ENCODE peak calls at places on chromosome 2, in four cellular contexts. R is HepG2; E is K562; B is CD4-positive, alpha-beta memory T cell. Q is an unnamed sample. For H3K4me1, the result is how much of the 10 kb centered on the place peaks cover.

GRCh38 chr2:112779598-112779997 is 4.7 kb downstream of the IL1A start:
- DNase-seq in R (no peak), E (no peak), B (no peak), Q (no peak)

GRCh38 chr2:45964226-45964841 is 312.9 kb downstream of the PRKCE start:
- DNase-seq in R (peak), E (no peak), B (no peak), Q (no peak)

GRCh38 chr2:160606336-160606735 is 112.7 kb upstream of the RBMS1 start:
- DNase-seq in R (no peak), E (no peak), B (no peak), Q (no peak)

GRCh38 chr2:183248866-183249567 is 124.8 kb downstream of the NUP35 start:
- DNase-seq in R (peak), E (peak), B (no peak), Q (peak)

GRCh38 chr2:18238231-18238630 is 322.2 kb downstream of the RDH14 start:
- DNase-seq in R (no peak), E (no peak), B (no peak), Q (no peak)

GRCh38 chr2:236369606-236370005 is 105.4 kb upstream of the ASB18 start:
- DNase-seq in R (no peak), E (no peak), B (no peak), Q (no peak)

GRCh38 chr2:203743441-203743932 is 37.0 kb downstream of the CD28 start:
- DNase-seq in R (no peak), E (no peak), B (no peak), Q (no peak)

GRCh38 chr2:234457421-234457820 is 39.5 kb downstream of the ARL4C start:
- DNase-seq in R (no peak), E (no peak), B (no peak), Q (no peak)

GRCh38 chr2:189024861-189025618 is 50.9 kb downstream of the COL3A1 start:
- DNase-seq in R (peak), E (no peak), B (no peak), Q (peak)

GRCh38 chr2:141728886-141729285 is 401.9 kb downstream of the LRP1B start:
- DNase-seq in R (no peak), E (no peak), B (no peak), Q (no peak)

GRCh38 chr2:28325567-28326468 is 66.8 kb upstream of the FOSL2 start:
- DNase-seq in R (no peak), E (no peak), B (no peak), Q (no peak)

GRCh38 chr2:102975996-102976636 is 214.3 kb downstream of the TMEM182 start:
- DNase-seq in R (peak), E (peak), B (no peak), Q (no peak)

GRCh38 chr2:218194880-218195279 is 22.1 kb upstream of the ARPC2 start:
- DNase-seq in R (no peak), E (no peak), B (no peak), Q (peak)

GRCh38 chr2:197258580-197258979 is 52.0 kb downstream of the ANKRD44 start:
- DNase-seq in R (no peak), E (no peak), B (peak), Q (no peak)

GRCh38 chr2:157839162-157839801 is 36.8 kb downstream of the ACVR1 start:
- DNase-seq in R (peak), E (peak), B (no peak), Q (peak)

GRCh38 chr2:237720962-237721361 is 77.6 kb upstream of the RBM44 start:
- DNase-seq in R (no peak), E (no peak), B (no peak), Q (no peak)

GRCh38 chr2:123993728-123994323 is 31.3 kb upstream of the CNTNAP5 start:
- DNase-seq in R (peak), E (peak), B (no peak), Q (peak)

GRCh38 chr2:41884718-41885117 is 163.1 kb upstream of the PKDCC start:
- DNase-seq in R (no peak), E (no peak), B (no peak), Q (no peak)

GRCh38 chr2:17672583-17673317 is 80.9 kb downstream of the SMC6 start:
- DNase-seq in R (no peak), E (no peak), B (no peak), Q (no peak)

GRCh38 chr2:174024524-174025270 is 59.5 kb upstream of the SP3 start:
- DNase-seq in R (no peak), E (no peak), B (no peak), Q (peak)

GRCh38 chr2:172545408-172546075 is 10.3 kb upstream of the PDK1 start:
- DNase-seq in R (no peak), E (no peak), B (no peak), Q (no peak)

GRCh38 chr2:67709835-67710234 is 312.7 kb downstream of the ETAA1 start:
- DNase-seq in R (no peak), E (no peak), B (no peak), Q (no peak)

GRCh38 chr2:33018271-33018670 is 71.5 kb downstream of the LTBP1 start:
- DNase-seq in R (no peak), E (no peak), B (no peak), Q (no peak)

GRCh38 chr2:104774631-104775030 is 79.3 kb upstream of the POU3F3 start:
- DNase-seq in R (no peak), E (no peak), B (no peak), Q (no peak)

GRCh38 chr2:24015562-24016375 is 5.9 kb downstream of the MFSD2B start:
- DNase-seq in R (peak), E (no peak), B (no peak), Q (no peak)

GRCh38 chr2:27751377-27751776 is 20.1 kb upstream of the MRPL33 start:
- DNase-seq in R (no peak), E (no peak), B (no peak), Q (no peak)

GRCh38 chr2:203164311-203164935 is 74.4 kb upstream of the CYP20A1 start:
- DNase-seq in R (no peak), E (no peak), B (no peak), Q (no peak)

GRCh38 chr2:191846787-191847620 is at the start of gene CAVIN2:
- DNase-seq in R (peak), E (peak), B (no peak), Q (no peak)

GRCh38 chr2:158993030-158993429 is 24.6 kb downstream of the TANC1 start:
- DNase-seq in R (no peak), E (no peak), B (no peak), Q (no peak)

GRCh38 chr2:12046641-12047040 is 300.2 kb downstream of the LPIN1 start:
- DNase-seq in R (no peak), E (no peak), B (no peak), Q (no peak)

GRCh38 chr2:76610451-76610850 is 899.7 kb upstream of the GCFC2 start:
- DNase-seq in R (no peak), E (no peak), B (no peak), Q (no peak)

GRCh38 chr2:100213595-100213994 is 71.2 kb upstream of the AFF3 start:
- DNase-seq in R (no peak), E (no peak), B (no peak), Q (no peak)
- H3K4me3 ChIP-seq in R (no peak), E (no peak), B (no peak), Q (no peak)

GRCh38 chr2:127085260-127085666 is 21.7 kb downstream of the BIN1 start:
- DNase-seq in R (no peak), E (no peak), B (no peak), Q (no peak)
- H3K4me1 ChIP-seq in R (under half), E (under half), B (under half), Q (under half)

DNA sequence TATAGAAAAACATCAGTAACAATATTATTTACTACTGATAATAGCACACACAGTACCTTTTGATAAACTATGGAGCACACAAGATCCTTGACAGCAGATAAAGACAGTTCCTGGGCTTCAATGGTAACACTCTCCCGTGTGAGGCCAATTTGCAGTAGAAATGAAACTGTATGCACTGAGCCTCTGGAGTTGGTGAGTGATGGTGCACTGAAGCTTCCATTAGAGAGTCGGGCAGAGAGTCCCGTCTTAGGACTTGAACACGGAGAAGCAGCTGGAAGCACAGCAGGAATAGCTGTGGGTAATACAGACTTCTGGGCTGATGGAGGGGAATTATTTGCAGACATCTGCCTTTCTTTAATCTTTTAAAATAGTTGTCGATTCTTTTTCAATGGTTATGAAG is 8.5 kb downstream of the PRKD3 start:
- DNase-seq in R (no peak), E (no peak), B (no peak), Q (no peak)
- H3K4me3 ChIP-seq in R (no peak), E (no peak), B (no peak), Q (no peak)

GRCh38 chr2:85793584-85793983 is 39.8 kb downstream of the ATOH8 start:
- DNase-seq in R (no peak), E (no peak), B (no peak), Q (no peak)
- H3K4me1 ChIP-seq in R (half or more), E (under half), B (under half), Q (under half)

GRCh38 chr2:72826156-72826477 is 284 bp upstream of the EXOC6B start:
- DNase-seq in R (no peak), E (no peak), B (no peak), Q (no peak)
- H3K4me3 ChIP-seq in R (no peak), E (peak), B (peak), Q (peak)

DNA sequence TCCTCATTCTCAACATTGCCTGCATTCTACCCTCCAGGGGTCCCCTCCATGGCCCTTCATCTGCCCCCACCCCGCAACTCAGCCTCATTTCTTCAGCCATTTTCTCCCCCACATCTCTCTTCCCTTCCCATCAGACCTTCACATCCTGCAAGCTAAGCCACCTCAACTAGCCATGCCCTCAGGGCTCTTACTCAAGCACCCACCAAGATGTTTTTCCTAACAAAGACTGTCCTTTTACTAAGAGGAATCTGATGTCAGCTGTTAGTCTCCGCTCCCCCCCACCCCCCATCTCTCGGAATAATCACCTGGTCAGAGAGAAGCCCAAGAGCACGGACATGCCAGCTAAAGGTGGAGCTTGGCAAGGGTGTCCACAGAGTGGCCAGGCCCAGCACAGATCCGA is 4.7 kb upstream of the CAPN10 start:
- DNase-seq in R (no peak), E (no peak), B (no peak), Q (no peak)
- H3K4me1 ChIP-seq in R (half or more), E (half or more), B (under half), Q (under half)

Q was measured in HAP-1.